ENCODE peak calls at places on chromosomes 16 and 17, in eight cellular contexts. U is right lobe of liver, X is K562, K is breast epithelium, G is thyroid gland, S is sigmoid colon, O is ovary, A is gastrocnemius medialis. T is an unnamed sample.

GRCh38 chr17:17793378-17794214 is 43.2 kb downstream of the SREBF1 start:
- DNase-seq in A (no peak), G (peak), X (no peak), O (no peak), U (no peak), S (no peak), K (no peak), T (no peak)

GRCh38 chr16:78837706-78838105 is 738.3 kb downstream of the WWOX start:
- DNase-seq in O (no peak), X (no peak), S (no peak), U (no peak), A (no peak), K (no peak), G (no peak), T (no peak)

GRCh38 chr17:50731575-50732460 is 12.4 kb downstream of the LUC7L3 start:
- DNase-seq in O (no peak), K (no peak), X (peak), S (no peak), U (no peak), G (no peak), A (no peak), T (no peak)

GRCh38 chr17:47990962-47991731 is 20.2 kb downstream of the CDK5RAP3 start:
- DNase-seq in A (no peak), O (no peak), K (no peak), U (no peak), G (no peak), S (no peak), X (no peak), T (no peak)

GRCh38 chr17:82933006-82933310 is 93.1 kb upstream of the ZNF750 start:
- DNase-seq in O (peak), S (peak), A (no peak), U (peak), G (peak), X (no peak), K (peak), T (no peak)

GRCh38 chr17:67119102-67119501 is 74.7 kb downstream of the CACNG1 start:
- DNase-seq in K (no peak), S (no peak), A (no peak), G (no peak), X (no peak), O (no peak), U (no peak), T (no peak)

GRCh38 chr17:40356906-40357861 is 7.4 kb downstream of the GJD3 start:
- DNase-seq in G (no peak), X (no peak), O (peak), U (no peak), S (peak), K (no peak), A (no peak), T (no peak)

GRCh38 chr17:18937981-18938691 is 13.8 kb upstream of the SLC5A10 start:
- DNase-seq in G (no peak), K (no peak), X (no peak), A (no peak), O (no peak), U (no peak), S (no peak), T (no peak)

GRCh38 chr17:8222380-8222629 is 11.9 kb upstream of the AURKB start:
- DNase-seq in X (no peak), K (no peak), O (no peak), U (no peak), G (no peak), S (no peak), A (peak), T (no peak)

GRCh38 chr17:77319211-77320031 is 178.7 kb downstream of the SEC14L1 start:
- DNase-seq in O (peak), K (peak), X (peak), G (peak), A (peak), U (peak), S (peak), T (peak)

GRCh38 chr17:58268326-58268725 is 12.4 kb downstream of the MPO start:
- DNase-seq in O (no peak), A (no peak), U (no peak), X (no peak), G (no peak), K (no peak), S (no peak), T (peak)

GRCh38 chr17:17836818-17837379 is at the start of gene SREBF1:
- DNase-seq in X (peak), S (peak), A (peak), G (peak), K (no peak), O (peak), U (peak), T (peak)

GRCh38 chr16:751152-752007 is 9.2 kb upstream of the MSLN start:
- DNase-seq in G (peak), K (no peak), X (no peak), O (no peak), S (no peak), A (no peak), U (no peak), T (no peak)

GRCh38 chr17:81295678-81296381 is 723 bp upstream of the SLC38A10 start:
- DNase-seq in X (peak), S (no peak), U (no peak), K (no peak), G (peak), A (no peak), O (no peak), T (no peak)

GRCh38 chr16:83023640-83024039 is 396.9 kb downstream of the CDH13 start:
- DNase-seq in S (no peak), X (no peak), O (no peak), A (no peak), U (no peak), G (no peak), K (no peak), T (no peak)

GRCh38 chr16:7555459-7555858 is 222.8 kb downstream of the RBFOX1 start:
- DNase-seq in U (no peak), X (no peak), S (no peak), O (no peak), G (no peak), A (no peak), K (no peak), T (no peak)

GRCh38 chr16:35399133-35399532 is 1939.7 kb downstream of the TP53TG3F start:
- DNase-seq in A (no peak), X (no peak), G (no peak), O (no peak), K (no peak), S (no peak), U (no peak), T (no peak)

GRCh38 chr17:62619413-62620155 is 7.9 kb upstream of the MRC2 start:
- DNase-seq in K (no peak), G (no peak), U (no peak), O (no peak), S (no peak), X (no peak), A (no peak), T (no peak)

GRCh38 chr17:40952675-40953074 is 14.1 kb downstream of the KRT39 start:
- DNase-seq in G (no peak), K (no peak), X (no peak), S (no peak), O (no peak), A (no peak), U (no peak), T (no peak)

GRCh38 chr16:11233727-11234376 is 22.2 kb downstream of the SOCS1 start:
- DNase-seq in X (peak), A (no peak), S (no peak), K (no peak), O (no peak), G (no peak), U (no peak), T (no peak)

GRCh38 chr17:62750502-62751349 is 57.4 kb downstream of the MARCHF10 start:
- DNase-seq in S (no peak), G (no peak), X (no peak), K (no peak), U (no peak), O (no peak), A (no peak), T (no peak)

GRCh38 chr17:6011241-6011640 is 58.9 kb upstream of the WSCD1 start:
- DNase-seq in A (no peak), S (no peak), O (no peak), X (no peak), K (no peak), U (no peak), G (no peak), T (no peak)

GRCh38 chr16:88774544-88775393 is 10.3 kb downstream of the PIEZO1 start:
- DNase-seq in A (no peak), O (no peak), S (no peak), K (no peak), U (no peak), G (no peak), X (no peak), T (no peak)

GRCh38 chr17:8892338-8892690 is 24.8 kb upstream of the PIK3R6 start:
- DNase-seq in O (no peak), S (no peak), A (no peak), X (no peak), K (no peak), G (no peak), U (no peak), T (no peak)

GRCh38 chr16:9340402-9341095 is 249.1 kb downstream of the HAPSTR1 start:
- DNase-seq in O (no peak), S (no peak), K (no peak), U (no peak), X (no peak), G (no peak), A (no peak), T (no peak)

GRCh38 chr16:23986455-23986854 is 150.7 kb downstream of the PRKCB start:
- DNase-seq in A (no peak), O (no peak), X (no peak), K (no peak), U (no peak), S (no peak), G (no peak), T (no peak)
- TF ChIP-seq POLR2A in A (no peak), O (no peak), X (no peak), K (no peak), U (no peak), S (no peak), G (no peak), T (no peak)

GRCh38 chr17:35760587-35760986 is at the start of gene C17orf50:
- DNase-seq in A (no peak), G (no peak), K (no peak), S (no peak), X (no peak), O (no peak), U (no peak), T (no peak)
- TF ChIP-seq CTCF in A (no peak), G (no peak), K (no peak), S (no peak), X (no peak), O (no peak), U (no peak), T (no peak)

GRCh38 chr17:28405632-28406477 is at the start of gene SLC46A1:
- DNase-seq in X (peak), G (peak), S (peak), U (peak), O (peak), A (no peak), K (no peak), T (peak)
- TF ChIP-seq POLR2A in X (peak), G (peak), S (no peak), U (peak), O (no peak), A (no peak), K (no peak), T (no peak)

DNA sequence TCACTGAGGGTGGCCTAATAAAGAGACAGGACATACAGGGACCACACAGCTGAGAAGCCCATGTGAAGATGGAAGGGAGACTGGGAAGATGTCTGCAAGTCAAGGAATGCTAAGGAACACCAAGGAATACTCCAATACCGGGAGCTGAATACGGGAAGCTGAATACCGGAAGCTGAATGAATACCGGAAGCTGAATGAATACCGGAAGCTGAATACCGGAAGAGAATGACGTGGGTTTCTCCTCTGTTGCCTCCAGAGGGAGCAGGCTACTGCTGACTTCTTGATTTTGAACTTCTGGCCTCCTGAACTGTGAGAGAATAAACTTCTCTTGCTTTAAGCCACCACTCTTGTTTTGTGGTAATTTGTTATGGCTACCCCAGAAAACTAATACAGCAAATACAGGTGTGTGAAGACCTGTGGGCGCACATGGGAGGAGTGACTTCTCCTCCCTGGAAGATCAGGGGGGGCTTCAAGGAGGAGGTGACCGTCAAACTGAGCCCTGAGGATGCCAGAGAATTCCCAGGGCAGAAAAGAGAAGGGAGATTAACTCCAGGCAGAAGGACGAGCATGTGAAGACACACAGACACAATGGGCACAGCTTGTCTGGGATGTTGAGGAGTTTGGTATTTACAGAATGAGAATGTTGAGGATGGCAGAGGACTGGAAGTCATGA is 259.9 kb downstream of the IRF8 start:
- DNase-seq in U (no peak), O (no peak), G (no peak), K (no peak), S (no peak), A (no peak), X (peak), T (no peak)
- TF ChIP-seq CTCF in U (no peak), O (no peak), G (no peak), K (no peak), S (no peak), A (no peak), X (no peak), T (no peak)

GRCh38 chr16:77194295-77195231 is 3.6 kb downstream of the MON1B start:
- DNase-seq in X (no peak), U (no peak), O (peak), K (no peak), G (no peak), A (no peak), S (no peak), T (no peak)

GRCh38 chr16:77193377-77193776 is 2.4 kb downstream of the MON1B start:
- DNase-seq in K (no peak), X (no peak), S (no peak), O (no peak), G (no peak), U (no peak), A (no peak), T (no peak)

GRCh38 chr16:77190190-77190477 is 856 bp upstream of the MON1B start:
- DNase-seq in A (no peak), K (no peak), G (no peak), O (no peak), U (no peak), S (no peak), X (no peak), T (no peak)

GRCh38 chr16:77191259-77191969 is 424 bp downstream of the MON1B start:
- DNase-seq in X (peak), S (peak), U (peak), A (no peak), K (no peak), G (peak), O (peak), T (peak)

GRCh38 chr16:77190478-77191258 is at the start of gene MON1B:
- DNase-seq in S (peak), X (peak), K (peak), U (peak), G (peak), A (peak), O (peak), T (peak)
- TF ChIP-seq POLR2A in S (peak), X (peak), K (peak), U (peak), G (peak), A (peak), O (peak), T (peak)

GRCh38 chr17:44124118-44124438 is 637 bp upstream of the HDAC5 start:
- DNase-seq in O (no peak), G (no peak), A (no peak), K (no peak), U (no peak), S (no peak), X (no peak), T (no peak)

GRCh38 chr17:44122825-44123355 is 551 bp downstream of the HDAC5 start:
- DNase-seq in O (no peak), X (no peak), K (no peak), G (no peak), U (no peak), A (no peak), S (no peak), T (no peak)

GRCh38 chr17:44121997-44122824 is 1.2 kb downstream of the HDAC5 start:
- DNase-seq in S (no peak), X (no peak), K (no peak), U (no peak), A (no peak), O (no peak), G (no peak), T (no peak)

GRCh38 chr17:44121206-44121605 is 2.2 kb downstream of the HDAC5 start:
- DNase-seq in S (no peak), U (no peak), X (no peak), G (no peak), K (no peak), O (no peak), A (no peak), T (no peak)

GRCh38 chr17:44123356-44124117 is at the start of gene HDAC5:
- DNase-seq in X (peak), K (peak), U (peak), A (peak), S (peak), O (peak), G (peak), T (peak)
- TF ChIP-seq CTCF in X (peak), K (peak), U (peak), A (peak), S (peak), O (peak), G (peak), T (peak)

GRCh38 chr16:90041896-90042473 is 22.7 kb upstream of the DBNDD1 start:
- DNase-seq in X (no peak), U (no peak), O (no peak), A (no peak), G (no peak), S (no peak), K (peak), T (no peak)

GRCh38 chr16:90046122-90046970 is 27.1 kb upstream of the DBNDD1 start:
- DNase-seq in S (no peak), U (no peak), X (no peak), K (peak), O (peak), A (no peak), G (peak), T (no peak)

GRCh38 chr16:90042946-90043514 is 23.8 kb upstream of the DBNDD1 start:
- DNase-seq in G (no peak), X (no peak), O (no peak), S (no peak), A (no peak), U (no peak), K (peak), T (no peak)

GRCh38 chr16:90043526-90043925 is 24.3 kb upstream of the DBNDD1 start:
- DNase-seq in U (no peak), G (no peak), K (peak), X (no peak), O (no peak), S (no peak), A (no peak), T (no peak)

GRCh38 chr16:90044111-90044551 is 24.9 kb upstream of the DBNDD1 start:
- DNase-seq in G (peak), X (peak), S (no peak), O (no peak), K (peak), A (no peak), U (peak), T (peak)
- TF ChIP-seq POLR2A in G (no peak), X (no peak), S (no peak), O (no peak), K (no peak), A (no peak), U (no peak), T (no peak)

GRCh38 chr16:67445441-67445912 is 14.6 kb downstream of the HSD11B2 start:
- DNase-seq in S (no peak), A (no peak), O (peak), G (no peak), U (peak), K (peak), X (no peak), T (peak)
- TF ChIP-seq CTCF in S (no peak), A (no peak), O (no peak), G (no peak), U (peak), K (no peak), X (peak), T (peak)

T was measured in adrenal gland.